ENCODE peak calls at places on chromosomes 5 and 9, in six cellular contexts. F, P, X, Y, Z and W are unnamed samples.

GRCh38 chr5:175610898-175611297 is 47.0 kb upstream of the HRH2 start:
- DNase-seq in Z (no peak), X (no peak), F (no peak), P (no peak), Y (no peak), W (no peak)

GRCh38 chr9:113220467-113221002 is 542 bp downstream of the FKBP15 start:
- DNase-seq in Z (no peak), F (no peak), P (peak; percentile 0), Y (no peak), X (no peak), W (no peak)

GRCh38 chr5:130365956-130366355 is 461.7 kb downstream of the CHSY3 start:
- DNase-seq in Y (no peak), Z (no peak), F (no peak), X (no peak), P (no peak), W (no peak)

GRCh38 chr5:60447488-60447920 is 252.5 kb downstream of the DEPDC1B start:
- DNase-seq in P (no peak), X (no peak), Y (no peak), Z (no peak), F (no peak), W (no peak)

GRCh38 chr5:124310453-124310852 is 436.0 kb downstream of the ZNF608 start:
- DNase-seq in F (no peak), P (no peak), Z (no peak), X (no peak), Y (no peak), W (no peak)

GRCh38 chr9:4022435-4023067 is 277.3 kb downstream of the GLIS3 start:
- DNase-seq in Z (no peak), P (no peak), X (no peak), F (no peak), Y (no peak), W (no peak)

GRCh38 chr5:91632871-91633270 is 249.8 kb upstream of the ARRDC3 start:
- DNase-seq in Y (no peak), X (no peak), Z (no peak), P (no peak), F (no peak), W (no peak)

GRCh38 chr5:39202594-39203290 is 16.6 kb downstream of the FYB1 start:
- DNase-seq in Y (no peak), X (no peak), F (no peak), P (peak; percentile 69), Z (no peak), W (no peak)

GRCh38 chr9:126638571-126639132 is 24.9 kb downstream of the LMX1B start:
- DNase-seq in Y (no peak), P (no peak), Z (no peak), F (no peak), X (no peak), W (no peak)

GRCh38 chr5:39331993-39332392 is 32.3 kb downstream of the C9 start:
- DNase-seq in P (no peak), F (no peak), Y (no peak), X (no peak), Z (no peak), W (no peak)

GRCh38 chr5:109759304-109759703 is 69.6 kb downstream of the MAN2A1 start:
- DNase-seq in F (peak; percentile 20), Y (no peak), P (no peak), Z (no peak), X (no peak), W (no peak)

GRCh38 chr5:132427285-132428146 is 58.0 kb downstream of the SLC22A5 start:
- DNase-seq in F (no peak), Y (peak; percentile 59), Z (peak; percentile 66), X (peak; percentile 43), P (peak; percentile 78), W (peak; percentile 74)

GRCh38 chr9:114477642-114478041 is 27.6 kb downstream of the WHRN start:
- DNase-seq in Y (no peak), P (no peak), Z (no peak), X (no peak), F (no peak), W (no peak)

GRCh38 chr9:114476891-114477469 is 28.3 kb downstream of the WHRN start:
- DNase-seq in Z (peak; percentile 86), Y (no peak), X (peak; percentile 56), F (no peak), P (no peak), W (no peak)

GRCh38 chr9:114481789-114482188 is 23.5 kb downstream of the WHRN start:
- DNase-seq in Z (no peak), F (no peak), Y (no peak), P (no peak), X (no peak), W (no peak)

GRCh38 chr9:114475412-114476136 is 29.7 kb downstream of the WHRN start:
- DNase-seq in Y (no peak), X (no peak), P (no peak), Z (no peak), F (no peak), W (no peak)

DNA sequence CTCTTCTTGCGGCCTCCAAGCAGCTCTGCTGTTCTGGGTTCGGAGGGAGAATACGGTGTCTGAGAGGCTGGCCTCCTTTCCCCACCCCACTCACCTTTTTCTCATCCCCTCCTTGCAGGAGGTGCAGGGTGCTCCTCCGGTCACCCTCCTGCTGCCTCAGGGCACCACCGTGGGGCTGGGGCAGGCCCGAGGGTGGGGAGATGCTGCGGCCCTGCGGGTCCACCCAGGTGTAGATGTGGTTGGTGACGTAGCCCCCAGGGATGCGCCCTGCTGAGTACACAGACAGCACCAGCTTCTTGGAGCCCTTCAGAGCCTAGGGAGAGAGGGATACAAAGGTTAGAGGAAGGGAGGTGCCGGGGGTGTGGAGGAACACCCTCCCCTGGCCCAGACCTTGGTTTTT is 26.8 kb downstream of the WHRN start:
- DNase-seq in F (no peak), Z (no peak), X (no peak), Y (no peak), P (no peak), W (no peak)
- H3K27ac ChIP-seq in F (no peak overlapping the region), Z (no peak overlapping the region), X (no peak overlapping the region), Y (no peak overlapping the region), P (no peak overlapping the region), W (no peak overlapping the region)

DNA sequence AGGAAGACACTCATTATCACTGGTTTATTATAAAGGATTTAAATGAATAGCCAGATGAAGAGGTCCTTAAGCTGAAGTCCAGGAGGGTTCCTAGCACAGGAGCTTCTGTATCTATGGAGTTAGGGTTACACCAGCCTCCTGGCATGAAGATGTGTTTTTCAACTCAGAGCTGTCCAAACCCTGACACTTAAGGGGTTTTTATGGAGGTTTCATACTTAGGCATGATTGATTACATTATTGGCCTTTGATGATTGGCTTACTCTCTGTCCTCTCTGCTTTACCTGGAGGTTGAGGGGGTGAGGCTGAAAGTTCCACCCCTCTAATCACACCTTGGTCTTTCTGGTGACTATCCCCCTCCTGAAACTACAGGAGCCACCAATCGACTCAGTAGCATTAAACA is 84.9 kb upstream of the ZNF169 start:
- DNase-seq in F (no peak), Y (no peak), X (no peak), Z (no peak), P (no peak), W (no peak)
- H3K4me3 ChIP-seq in F (no peak overlapping the region), Y (no peak overlapping the region), X (no peak overlapping the region), Z (no peak overlapping the region), P (no peak overlapping the region), W (no peak overlapping the region)

DNA sequence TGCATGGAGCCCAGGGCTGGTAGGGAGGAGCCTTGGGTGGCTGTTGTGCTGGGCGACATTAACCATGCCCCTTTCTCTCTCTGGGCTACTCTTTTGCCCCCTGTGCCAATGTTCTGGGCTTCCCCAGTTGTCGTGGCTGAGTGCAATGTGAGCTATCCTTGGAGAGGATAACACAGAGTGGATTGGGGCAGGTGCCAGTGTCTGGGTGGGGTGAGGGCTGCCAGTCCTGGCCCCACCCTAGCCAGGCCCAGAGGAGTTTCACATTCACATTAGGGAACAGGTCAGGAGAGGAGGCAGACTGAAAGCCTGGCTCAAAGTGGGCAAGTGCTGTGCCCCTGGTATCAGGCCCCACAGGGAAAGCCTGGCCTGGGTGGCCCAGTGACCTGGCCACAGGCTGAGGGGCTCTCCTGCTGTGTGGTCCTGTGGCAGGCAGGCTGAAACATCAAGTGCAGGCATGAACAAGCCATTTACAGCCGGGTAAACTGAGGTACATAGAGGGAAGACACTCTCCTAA is 7.5 kb upstream of the NDST1 start:
- DNase-seq in Z (peak; percentile 46), P (no peak), Y (no peak), X (peak; percentile 15), F (no peak), W (no peak)
- H3K27ac ChIP-seq in Z (peak overlapping the region; percentile 15), P (no peak overlapping the region), Y (peak overlapping the region; percentile 74), X (no peak overlapping the region), F (no peak overlapping the region), W (no peak overlapping the region)

GRCh38 chr9:96168882-96169281 is 133.1 kb downstream of the HSD17B3 start:
- DNase-seq in F (no peak), Y (no peak), Z (no peak), X (no peak), P (no peak), W (no peak)

GRCh38 chr9:96169901-96170300 is 132.1 kb downstream of the HSD17B3 start:
- DNase-seq in Y (no peak), F (no peak), Z (no peak), P (no peak), X (no peak), W (no peak)

GRCh38 chr9:96166981-96167380 is 135.0 kb downstream of the HSD17B3 start:
- DNase-seq in F (no peak), Y (no peak), P (no peak), X (no peak), Z (no peak), W (peak; percentile 33)

GRCh38 chr9:96171749-96172148 is 130.2 kb downstream of the HSD17B3 start:
- DNase-seq in Y (no peak), P (no peak), Z (no peak), F (no peak), X (no peak), W (no peak)

DNA sequence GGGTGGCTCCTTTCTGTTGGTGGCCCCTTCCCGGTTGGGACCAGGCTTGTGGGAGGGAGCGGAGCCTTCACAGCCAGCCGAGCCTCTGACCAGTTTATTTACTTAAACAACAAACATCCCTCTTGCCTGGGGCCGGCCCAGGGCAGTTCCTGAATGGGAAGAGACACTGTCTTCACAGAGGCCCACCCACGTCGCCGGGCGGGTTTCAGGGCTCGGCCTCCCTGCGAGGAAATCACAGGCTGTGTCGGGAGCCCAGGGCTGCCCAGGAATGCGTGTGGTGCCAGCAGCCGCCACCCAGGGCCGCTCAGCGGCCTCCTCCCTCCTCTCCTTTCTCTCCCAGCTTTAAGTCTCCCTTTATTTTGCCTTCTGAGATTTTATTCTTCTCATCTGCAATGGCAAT is 132.5 kb downstream of the HSD17B3 start:
- DNase-seq in Z (peak; percentile 64), F (peak; percentile 9), X (peak; percentile 18), Y (no peak), P (no peak), W (no peak)
- H3K4me3 ChIP-seq in Z (no peak overlapping the region), F (no peak overlapping the region), X (no peak overlapping the region), Y (no peak overlapping the region), P (no peak overlapping the region), W (no peak overlapping the region)